ENCODE peak calls at places on chromosome 18, in six cellular contexts. T, J, N, P, G and Z are unnamed samples.

GRCh38 chr18:40313030-40313642 is 1641.9 kb upstream of the PIK3C3 start:
- DNase-seq in N (no peak), G (no peak), T (no peak), J (no peak), P (no peak), Z (no peak)

GRCh38 chr18:61400016-61400630 is 66.9 kb downstream of the CDH20 start:
- DNase-seq in G (no peak), T (no peak), J (no peak), P (no peak), N (peak), Z (no peak)

GRCh38 chr18:10232062-10232461 is 222.4 kb upstream of the APCDD1 start:
- DNase-seq in N (no peak), G (no peak), T (no peak), J (no peak), P (no peak), Z (no peak)

GRCh38 chr18:48295586-48296311 is 113.4 kb downstream of the ZBTB7C start:
- DNase-seq in N (no peak), P (peak), G (peak), T (no peak), J (peak), Z (no peak)

GRCh38 chr18:27549335-27550039 is 364.4 kb upstream of the CHST9 start:
- DNase-seq in T (no peak), N (no peak), J (no peak), P (no peak), G (no peak), Z (no peak)

GRCh38 chr18:47953471-47953931 is 23.0 kb upstream of the SMAD2 start:
- DNase-seq in N (no peak), J (no peak), G (no peak), T (no peak), P (no peak), Z (peak)

GRCh38 chr18:13259701-13260100 is 41.1 kb downstream of the LDLRAD4 start:
- DNase-seq in N (no peak), G (no peak), T (no peak), J (no peak), P (no peak), Z (no peak)

GRCh38 chr18:11544060-11544633 is 65.2 kb upstream of the SLC35G4 start:
- DNase-seq in G (no peak), T (no peak), J (no peak), N (no peak), P (no peak), Z (no peak)

GRCh38 chr18:35890323-35890722 is 82.2 kb upstream of the RMP24 start:
- DNase-seq in G (no peak), N (no peak), P (no peak), J (no peak), T (no peak), Z (no peak)

GRCh38 chr18:8549254-8549653 is 60.0 kb upstream of the RAB12 start:
- DNase-seq in J (no peak), N (no peak), P (no peak), G (no peak), T (no peak), Z (no peak)

GRCh38 chr18:2883137-2883671 is 36.4 kb downstream of the EMILIN2 start:
- DNase-seq in P (peak), N (no peak), J (no peak), G (no peak), T (no peak), Z (no peak)

GRCh38 chr18:74692367-74693013 is 94.8 kb downstream of the ZNF407 start:
- DNase-seq in N (no peak), P (no peak), G (no peak), J (no peak), T (no peak), Z (no peak)

GRCh38 chr18:38243291-38243690 is 677.7 kb upstream of the CELF4 start:
- DNase-seq in J (no peak), N (no peak), P (no peak), G (no peak), T (no peak), Z (no peak)

GRCh38 chr18:67695684-67696083 is 179.2 kb upstream of the DSEL start:
- DNase-seq in J (no peak), N (no peak), G (no peak), T (no peak), P (no peak), Z (no peak)

GRCh38 chr18:70289351-70290330 is 796 bp downstream of the SOCS6 start:
- DNase-seq in J (peak), N (peak), G (peak), T (peak), P (peak), Z (peak)

GRCh38 chr18:45081579-45082181 is 401.0 kb downstream of the SETBP1 start:
- DNase-seq in N (no peak), J (no peak), T (no peak), P (no peak), G (no peak), Z (peak)

GRCh38 chr18:71001597-71001996 is 712.8 kb downstream of the SOCS6 start:
- DNase-seq in G (no peak), P (no peak), N (no peak), J (no peak), T (no peak), Z (no peak)

GRCh38 chr18:5975111-5975622 is 79.8 kb upstream of the TMEM200C start:
- DNase-seq in G (peak), N (no peak), J (no peak), T (peak), P (no peak), Z (no peak)

GRCh38 chr18:62838475-62839098 is 123.2 kb downstream of the PHLPP1 start:
- DNase-seq in P (no peak), N (no peak), T (no peak), J (no peak), G (no peak), Z (no peak)

GRCh38 chr18:68874361-68874760 is 76.5 kb downstream of the CCDC102B start:
- DNase-seq in P (no peak), G (peak), J (no peak), N (no peak), T (peak), Z (no peak)

GRCh38 chr18:76380127-76380729 is 114.8 kb downstream of the ZNF516 start:
- DNase-seq in T (no peak), G (no peak), N (no peak), J (no peak), P (no peak), Z (no peak)

GRCh38 chr18:74230922-74231714 is 60.6 kb downstream of the CYB5A start:
- DNase-seq in P (no peak), J (no peak), T (no peak), N (no peak), G (no peak), Z (no peak)

GRCh38 chr18:2901405-2901989 is 54.7 kb downstream of the EMILIN2 start:
- DNase-seq in P (no peak), N (no peak), T (peak), J (no peak), G (no peak), Z (no peak)

GRCh38 chr18:76456823-76457222 is 38.2 kb downstream of the ZNF516 start:
- DNase-seq in J (no peak), G (no peak), P (no peak), T (no peak), N (no peak), Z (no peak)

GRCh38 chr18:40473221-40473620 is 1481.8 kb upstream of the PIK3C3 start:
- DNase-seq in N (no peak), J (no peak), T (no peak), P (no peak), G (no peak), Z (no peak)

GRCh38 chr18:24031318-24031717 is 16.8 kb downstream of the TTC39C start:
- DNase-seq in P (no peak), T (no peak), G (no peak), N (no peak), J (no peak), Z (no peak)

GRCh38 chr18:24031916-24032315 is 17.4 kb downstream of the TTC39C start:
- DNase-seq in G (no peak), P (no peak), N (no peak), J (no peak), T (no peak), Z (no peak)

GRCh38 chr18:24039666-24040065 is 25.1 kb downstream of the TTC39C start:
- DNase-seq in N (no peak), T (no peak), P (no peak), J (no peak), G (no peak), Z (no peak)

DNA sequence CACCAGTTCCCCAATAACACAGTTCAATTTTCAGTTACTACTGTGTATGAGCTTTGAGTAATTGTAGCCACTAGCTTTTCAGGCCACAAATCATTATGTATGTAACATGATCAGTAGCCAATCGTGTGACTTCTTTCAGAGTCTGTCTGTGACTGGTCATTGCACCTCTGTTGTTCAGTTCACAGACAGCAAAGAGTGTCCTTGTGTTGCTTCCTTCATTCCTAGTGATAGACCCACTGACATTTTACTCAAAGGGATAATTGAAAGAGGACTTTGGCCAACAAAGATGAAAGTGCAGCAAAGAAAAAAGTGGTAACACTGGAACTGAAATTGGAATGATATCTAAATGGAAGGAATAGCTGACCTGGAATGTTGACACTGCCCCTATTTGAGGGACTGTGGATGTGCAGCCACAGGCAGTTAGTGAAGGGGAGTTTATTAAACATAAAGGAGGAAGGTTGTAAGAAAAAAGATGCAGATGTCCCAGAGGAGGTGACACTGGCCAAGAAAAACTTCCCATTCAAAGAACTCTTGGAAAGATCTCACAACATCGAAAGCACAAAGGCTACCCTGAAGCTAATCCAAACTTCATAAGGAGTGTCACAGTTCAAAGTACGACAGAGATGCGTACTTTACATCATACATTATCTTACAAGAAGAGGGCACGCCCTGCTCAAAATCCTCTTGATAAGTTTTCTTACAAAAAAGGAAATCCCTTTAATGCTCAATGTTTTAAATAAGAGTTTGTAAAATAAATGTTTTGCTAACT is 19.3 kb downstream of the TTC39C start:
- DNase-seq in P (no peak), J (no peak), T (no peak), N (no peak), G (no peak), Z (no peak)
- H4K91ac ChIP-seq in P (no peak), J (no peak), T (no peak), N (no peak), G (no peak), Z (no peak)

GRCh38 chr18:58612239-58613055 is 16.4 kb downstream of the ALPK2 start:
- DNase-seq in P (no peak), N (no peak), G (no peak), J (no peak), T (no peak), Z (peak)
- H3K4ac ChIP-seq in P (peak), N (no peak), G (no peak), J (no peak), T (no peak), Z (peak)

DNA sequence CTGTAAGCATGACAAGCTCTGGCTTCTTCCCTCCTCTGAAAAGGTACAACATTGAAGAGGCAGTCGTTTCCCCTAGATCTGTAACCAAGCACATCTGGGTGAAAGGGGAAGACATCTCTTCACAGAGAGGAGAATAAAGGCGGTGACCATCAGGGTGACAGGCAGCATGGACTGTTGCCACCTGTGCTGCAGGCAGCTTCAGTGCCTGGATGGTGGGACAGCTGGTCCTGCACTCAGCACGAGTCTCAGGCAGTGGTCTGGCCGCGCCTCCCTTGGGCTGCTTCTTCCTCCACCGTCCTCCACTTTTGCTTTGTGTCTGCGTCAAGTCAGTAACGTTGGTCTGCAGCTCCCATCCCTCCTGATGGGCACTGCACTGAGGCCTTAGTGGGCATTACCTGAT is 264.4 kb downstream of the NEDD4L start:
- DNase-seq in J (no peak), G (no peak), N (no peak), P (no peak), T (no peak), Z (no peak)
- H4K91ac ChIP-seq in J (no peak), G (no peak), N (no peak), P (no peak), T (no peak), Z (no peak)

DNA sequence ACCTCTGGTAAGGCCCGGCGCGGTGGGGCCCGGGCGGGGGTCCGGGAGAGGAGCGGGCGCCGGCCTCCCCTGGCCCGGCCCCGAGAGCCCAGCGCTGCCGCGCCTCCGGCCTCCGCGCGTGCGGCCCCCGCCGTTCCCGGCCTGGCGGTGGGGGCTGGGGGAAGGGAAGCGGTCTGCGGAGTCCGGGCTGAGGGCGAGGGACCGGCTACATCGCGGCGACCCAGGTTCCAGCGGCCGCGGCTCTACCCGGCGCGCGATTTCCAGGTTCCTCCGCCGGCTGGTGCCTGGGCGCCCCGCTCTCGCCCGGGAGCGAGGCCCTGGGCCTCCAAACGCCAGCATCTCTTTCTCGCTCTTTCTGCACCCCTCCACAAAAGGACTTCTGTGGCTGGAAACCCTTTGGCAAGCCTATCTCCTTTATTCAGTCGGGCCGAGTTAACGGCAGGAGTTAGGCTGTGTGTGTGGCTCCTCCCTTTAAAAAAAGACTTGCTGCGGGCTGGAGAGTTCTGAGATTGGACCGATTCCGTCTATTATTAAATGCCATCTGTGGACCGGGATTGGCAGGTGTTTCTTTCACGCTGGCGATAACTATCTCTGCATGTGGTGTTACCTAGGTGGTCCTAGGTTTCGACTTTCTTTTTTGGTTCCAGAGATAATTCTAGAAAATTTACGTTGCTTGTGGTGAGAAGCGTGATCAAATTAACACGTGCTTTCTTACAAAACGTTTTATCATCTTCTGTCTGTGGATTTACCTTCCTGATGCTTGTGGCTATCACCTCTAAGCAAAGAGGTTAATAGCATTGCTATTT is 587 bp downstream of the ME2 start:
- DNase-seq in G (peak), N (peak), J (peak), P (no peak), T (peak), Z (peak)
- H3K4ac ChIP-seq in G (no peak), N (no peak), J (no peak), P (no peak), T (peak), Z (no peak)

GRCh38 chr18:80046431-80046830 is 12.2 kb downstream of the RBFA start:
- DNase-seq in J (no peak), G (no peak), P (no peak), T (no peak), N (no peak), Z (no peak)
- H4K91ac ChIP-seq in J (no peak), G (no peak), P (no peak), T (no peak), N (no peak), Z (no peak)

GRCh38 chr18:32470136-32470712 is 458 bp downstream of the GAREM1 start:
- DNase-seq in J (peak), T (peak), G (peak), N (peak), P (peak), Z (peak)
- H3K4ac ChIP-seq in J (no peak), T (no peak), G (no peak), N (no peak), P (no peak), Z (peak)